ENCODE peak calls at places on chromosomes 13 and 19, in eight cellular contexts. J, T, I, N, R, F, H and A are unnamed samples.

GRCh38 chr13:74070065-74070464 is 64.1 kb downstream of the KLF12 start:
- DNase-seq in R (no peak), I (no peak), J (no peak), H (no peak), F (no peak), N (no peak), T (no peak), A (peak)

GRCh38 chr19:32823747-32824102 is 45.8 kb downstream of the SLC7A9 start:
- DNase-seq in I (no peak), H (no peak), N (no peak), R (no peak), J (no peak), T (no peak), F (no peak), A (no peak)

GRCh38 chr19:42850981-42851717 is 28.4 kb downstream of the PSG1 start:
- DNase-seq in N (peak), H (peak), T (peak), I (peak), R (no peak), F (no peak), J (peak), A (no peak)

GRCh38 chr19:56832352-56832928 is 8.1 kb downstream of the PEG3 start:
- DNase-seq in N (no peak), H (no peak), J (no peak), R (no peak), I (no peak), T (no peak), F (no peak), A (no peak)

GRCh38 chr13:107211073-107211472 is 643.1 kb upstream of the ARGLU1 start:
- DNase-seq in I (peak), F (peak), T (peak), J (peak), R (peak), N (peak), H (peak), A (peak)

GRCh38 chr13:32208860-32209259 is 106.3 kb downstream of the ZAR1L start:
- DNase-seq in T (no peak), F (no peak), H (no peak), J (no peak), R (no peak), I (no peak), N (no peak), A (no peak)

GRCh38 chr19:53467503-53468262 is at the start of gene ZNF813:
- DNase-seq in N (peak), F (peak), J (no peak), H (peak), R (peak), I (peak), T (peak), A (peak)

GRCh38 chr13:85377783-85378182 is 421.4 kb downstream of the SLITRK6 start:
- DNase-seq in N (no peak), H (no peak), J (no peak), F (no peak), R (no peak), T (no peak), I (no peak), A (no peak)

GRCh38 chr13:40656358-40656757 is 10.1 kb downstream of the FOXO1 start:
- DNase-seq in I (no peak), N (no peak), J (no peak), F (no peak), R (no peak), H (no peak), T (no peak), A (no peak)

GRCh38 chr13:40653558-40654318 is 12.7 kb downstream of the FOXO1 start:
- DNase-seq in R (peak), J (no peak), N (peak), T (no peak), F (no peak), H (peak), I (no peak), A (no peak)

GRCh38 chr13:40651866-40652587 is 14.4 kb downstream of the FOXO1 start:
- DNase-seq in N (no peak), R (peak), I (no peak), H (no peak), F (no peak), T (no peak), J (no peak), A (no peak)

GRCh38 chr13:40648841-40649240 is 17.6 kb downstream of the FOXO1 start:
- DNase-seq in H (no peak), I (no peak), F (no peak), N (no peak), T (no peak), J (no peak), R (peak), A (no peak)

DNA sequence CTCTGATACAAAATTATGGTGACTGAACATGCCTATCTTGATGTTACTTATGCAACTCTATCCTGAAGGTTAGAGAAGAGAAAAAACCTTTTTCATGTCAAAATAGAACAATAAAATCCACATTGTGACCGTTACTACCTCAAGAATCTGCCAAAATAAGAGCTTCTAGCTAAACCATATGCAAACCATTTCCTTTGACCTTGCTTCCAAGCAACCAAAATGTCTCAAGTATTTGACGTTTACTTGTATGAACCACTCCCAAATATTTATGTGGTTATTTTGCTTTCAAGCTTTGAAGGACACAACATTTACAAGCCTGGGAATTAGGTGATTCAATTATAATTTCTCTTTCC is 13.9 kb downstream of the FOXO1 start:
- DNase-seq in N (no peak), I (no peak), J (no peak), T (no peak), H (no peak), R (peak), F (no peak), A (peak)
- H3K27ac ChIP-seq in N (no peak), I (no peak), J (no peak), T (no peak), H (no peak), R (peak), F (no peak), A (no peak)

DNA sequence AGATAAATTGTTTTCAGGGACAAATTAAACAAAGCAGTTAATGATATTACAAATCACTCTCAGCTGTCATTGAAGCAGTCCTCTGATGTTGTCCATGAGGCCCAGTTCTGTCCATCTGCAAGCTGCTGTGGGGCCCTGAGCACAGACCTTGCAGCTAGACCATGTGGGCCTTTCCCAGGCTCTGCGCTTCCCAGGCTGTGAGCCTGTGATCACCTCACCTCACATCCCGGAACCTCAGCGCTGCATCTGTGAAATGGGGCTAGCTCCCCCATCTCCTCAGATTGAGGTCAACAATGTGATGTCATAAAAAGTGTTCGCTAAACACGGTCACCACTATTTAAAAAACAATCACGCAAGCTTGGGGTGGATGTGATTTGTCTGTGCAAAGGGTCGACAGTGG is 51.9 kb upstream of the UQCRFS1 start:
- DNase-seq in I (no peak), F (no peak), J (no peak), R (no peak), N (no peak), H (no peak), T (no peak), A (no peak)
- H3K27ac ChIP-seq in I (no peak), F (no peak), J (no peak), R (no peak), N (no peak), H (no peak), T (no peak), A (no peak)

GRCh38 chr19:41554902-41555301 is 21.1 kb upstream of the CEACAM21 start:
- DNase-seq in T (no peak), I (no peak), F (no peak), N (no peak), J (no peak), H (no peak), R (no peak), A (peak)
- H3K27ac ChIP-seq in T (peak), I (no peak), F (no peak), N (no peak), J (no peak), H (no peak), R (no peak), A (peak)

GRCh38 chr19:2500861-2501260 is 24.9 kb downstream of the GADD45B start:
- DNase-seq in F (no peak), N (no peak), R (no peak), T (no peak), I (no peak), J (no peak), H (no peak), A (no peak)
- H3K27ac ChIP-seq in F (no peak), N (no peak), R (no peak), T (no peak), I (no peak), J (no peak), H (no peak), A (no peak)

GRCh38 chr13:24096659-24097058 is 63.9 kb upstream of the SPATA13 start:
- DNase-seq in R (no peak), H (no peak), I (no peak), F (no peak), T (no peak), J (no peak), N (no peak), A (no peak)

GRCh38 chr13:24087611-24088235 is 72.8 kb upstream of the SPATA13 start:
- DNase-seq in J (no peak), I (no peak), T (no peak), R (no peak), N (no peak), H (no peak), F (no peak), A (no peak)

GRCh38 chr13:24097064-24097463 is 63.5 kb upstream of the SPATA13 start:
- DNase-seq in N (no peak), H (peak), F (no peak), R (no peak), J (no peak), T (no peak), I (no peak), A (no peak)

GRCh38 chr13:24086642-24087041 is 73.9 kb upstream of the SPATA13 start:
- DNase-seq in I (no peak), F (no peak), J (no peak), R (no peak), T (no peak), H (no peak), N (no peak), A (no peak)

GRCh38 chr13:24092108-24092507 is 68.4 kb upstream of the SPATA13 start:
- DNase-seq in N (no peak), T (no peak), I (no peak), J (no peak), R (no peak), F (no peak), H (no peak), A (no peak)
- H3K27ac ChIP-seq in N (no peak), T (peak), I (no peak), J (no peak), R (no peak), F (no peak), H (no peak), A (no peak)